ENCODE peak calls at places on chromosomes 3 and 15, in four cellular contexts. B, P, H and F are unnamed samples.

GRCh38 chr15:79896131-79896633 is 632 bp downstream of the MTHFS start:
- DNase-seq in H (no peak), P (no peak), B (no peak), F (no peak)

GRCh38 chr15:51229907-51230328 is 108.5 kb downstream of the CYP19A1 start:
- DNase-seq in P (peak; percentile 27), B (no peak), H (no peak), F (peak; percentile 80)

GRCh38 chr3:154783053-154784037 is 296.8 kb upstream of the MME start:
- DNase-seq in B (no peak), P (no peak), H (no peak), F (no peak)

GRCh38 chr3:133880287-133880686 is 15.4 kb downstream of the RAB6B start:
- DNase-seq in H (peak; percentile 15), P (no peak), B (no peak), F (no peak)

GRCh38 chr3:21226086-21226485 is 524.9 kb downstream of the ZNF385D start:
- DNase-seq in H (no peak), P (no peak), B (no peak), F (no peak)

GRCh38 chr3:142987080-142987700 is 14.2 kb upstream of the U2SURP start:
- DNase-seq in B (no peak), H (no peak), P (peak; percentile 55), F (peak; percentile 30)

GRCh38 chr15:39919740-39920509 is at the start of gene GPR176:
- DNase-seq in H (peak; percentile 64), B (peak; percentile 75), P (peak; percentile 84), F (peak; percentile 77)

GRCh38 chr3:186789554-186790260 is 6.3 kb downstream of the EIF4A2 start:
- DNase-seq in P (peak; percentile 22), B (no peak), H (no peak), F (no peak)

GRCh38 chr3:188362405-188362831 is 208.5 kb downstream of the LPP start:
- DNase-seq in P (peak; percentile 69), H (no peak), B (no peak), F (peak; percentile 27)

GRCh38 chr15:58146734-58147133 is 8.6 kb downstream of the AQP9 start:
- DNase-seq in H (no peak), B (no peak), P (no peak), F (peak; percentile 5)

GRCh38 chr3:100042144-100042543 is 72.2 kb downstream of the FILIP1L start:
- DNase-seq in B (no peak), P (peak; percentile 93), H (no peak), F (no peak)

GRCh38 chr3:130345487-130346079 is at the start of gene COL6A5:
- DNase-seq in H (peak; percentile 61), P (no peak), B (peak; percentile 59), F (peak; percentile 15)

GRCh38 chr15:74615313-74616019 is at the start of gene CLK3:
- DNase-seq in P (peak; percentile 89), H (peak; percentile 95), B (peak; percentile 98), F (peak; percentile 97)

GRCh38 chr3:143135150-143135549 is 15.6 kb downstream of the CHST2 start:
- DNase-seq in P (peak; percentile 95), B (no peak), H (no peak), F (peak; percentile 27)

GRCh38 chr15:65303687-65304392 is 637 bp upstream of the RNU5B-1 start:
- DNase-seq in B (no peak), H (peak; percentile 64), P (peak; percentile 43), F (peak; percentile 94)

GRCh38 chr3:50222169-50222528 is 13.9 kb upstream of the GNAI2 start:
- DNase-seq in P (no peak), B (no peak), H (no peak), F (no peak)

GRCh38 chr3:152279474-152279873 is 10.7 kb downstream of the MBNL1 start:
- DNase-seq in B (no peak), H (no peak), P (no peak), F (no peak)

GRCh38 chr15:96851613-96852012 is 521.1 kb downstream of the NR2F2 start:
- DNase-seq in P (peak; percentile 12), H (no peak), B (no peak), F (no peak)

GRCh38 chr15:29571728-29572454 is 250.4 kb downstream of the TJP1 start:
- DNase-seq in B (no peak), P (no peak), H (no peak), F (peak; percentile 44)

GRCh38 chr15:29570121-29570930 is 251.9 kb downstream of the TJP1 start:
- DNase-seq in H (no peak), B (peak; percentile 70), P (no peak), F (peak; percentile 54)

GRCh38 chr15:29568840-29569532 is 253.3 kb downstream of the TJP1 start:
- DNase-seq in P (no peak), H (peak; percentile 55), B (no peak), F (peak; percentile 66)

GRCh38 chr15:29569533-29570092 is 252.7 kb downstream of the TJP1 start:
- DNase-seq in B (peak; percentile 70), P (no peak), H (peak; percentile 53), F (peak; percentile 18)

DNA sequence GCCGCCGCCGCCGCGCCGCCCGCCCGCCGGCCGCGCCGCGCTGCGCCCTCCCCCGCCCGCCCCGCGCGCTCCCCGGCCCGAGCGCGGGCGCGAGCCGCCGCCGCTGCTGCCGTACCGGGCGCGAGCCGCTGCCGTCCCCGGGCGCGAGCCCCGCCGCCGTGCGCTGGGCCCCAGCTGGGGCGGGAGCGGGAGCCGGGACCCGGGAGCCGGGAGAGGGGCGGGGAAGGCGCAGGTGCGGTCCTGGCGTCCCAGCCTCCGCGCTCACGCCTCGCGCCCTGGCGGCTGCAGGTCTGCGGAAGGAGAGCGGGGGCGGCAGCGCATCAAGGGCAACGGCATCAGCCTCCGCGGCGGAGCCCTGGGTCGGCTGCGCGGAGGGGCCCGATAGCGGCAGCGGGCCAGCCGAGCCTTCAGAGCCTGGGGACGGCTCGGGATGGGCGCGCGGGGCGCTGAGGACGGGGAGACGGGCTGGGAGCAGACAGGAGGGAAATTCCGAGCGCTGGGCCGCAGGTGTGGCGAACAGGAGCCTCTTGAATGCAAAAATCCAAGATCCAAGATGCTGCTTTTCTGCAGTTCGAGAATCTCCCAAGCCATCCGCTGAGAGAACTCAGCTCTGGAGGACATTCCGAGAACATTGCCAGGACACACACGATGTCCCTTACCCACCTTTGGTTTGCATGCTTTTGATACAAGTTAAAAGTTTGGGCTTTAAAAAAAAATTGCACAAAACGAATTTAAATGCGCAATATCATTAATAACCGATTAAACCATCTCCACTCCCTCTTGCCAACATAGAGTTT is 251.1 kb downstream of the TJP1 start:
- DNase-seq in H (peak; percentile 69), B (peak; percentile 84), P (no peak), F (peak; percentile 77)
- H3K56ac ChIP-seq in H (no peak overlapping the region), B (peak overlapping the region; percentile 12), P (no peak overlapping the region), F (peak overlapping the region; percentile 67)

GRCh38 chr3:127587876-127588275 is 2.7 kb downstream of the TPRA1 start:
- DNase-seq in H (no peak), B (no peak), P (no peak), F (no peak)
- H3K4me2 ChIP-seq in H (no peak overlapping the region), B (no peak overlapping the region), P (no peak overlapping the region), F (no peak overlapping the region)

GRCh38 chr3:171169443-171169842 is 142.9 kb upstream of the SLC2A2 start:
- DNase-seq in B (no peak), H (no peak), P (no peak), F (no peak)

GRCh38 chr3:171165986-171166385 is 139.5 kb upstream of the SLC2A2 start:
- DNase-seq in P (no peak), H (no peak), B (no peak), F (no peak)

GRCh38 chr3:171168551-171168950 is 142.0 kb upstream of the SLC2A2 start:
- DNase-seq in B (no peak), H (no peak), P (no peak), F (no peak)

GRCh38 chr3:171169866-171170265 is 143.3 kb upstream of the SLC2A2 start:
- DNase-seq in P (no peak), B (no peak), H (no peak), F (no peak)

DNA sequence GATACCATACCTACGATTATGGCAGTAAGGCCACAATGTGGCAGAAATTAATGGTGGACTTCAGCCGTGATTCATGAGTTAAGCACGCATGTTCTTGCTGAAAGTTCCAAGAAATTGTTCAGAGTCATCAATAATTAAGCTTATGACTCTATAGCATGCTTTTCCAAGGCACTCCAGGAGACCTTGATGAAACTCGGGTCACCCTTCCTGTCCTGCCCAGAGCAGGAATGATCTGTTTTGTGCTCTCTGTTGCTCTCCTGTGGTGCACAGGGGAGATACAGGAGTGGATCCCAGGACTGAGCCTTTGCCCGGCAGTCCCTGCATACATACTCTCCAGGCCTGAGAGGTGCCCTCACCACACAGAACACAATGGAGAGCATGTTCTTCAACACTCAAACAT is 141.6 kb upstream of the SLC2A2 start:
- DNase-seq in P (peak; percentile 22), B (no peak), H (peak; percentile 57), F (peak; percentile 83)
- H3K56ac ChIP-seq in P (no peak overlapping the region), B (no peak overlapping the region), H (no peak overlapping the region), F (no peak overlapping the region)

GRCh38 chr3:172051310-172051956 is 12.1 kb downstream of the FNDC3B start:
- DNase-seq in P (no peak), B (no peak), H (no peak), F (no peak)

GRCh38 chr3:172051957-172052354 is 12.6 kb downstream of the FNDC3B start:
- DNase-seq in P (no peak), B (no peak), H (no peak), F (no peak)

GRCh38 chr3:172054115-172054764 is 14.9 kb downstream of the FNDC3B start:
- DNase-seq in B (no peak), P (no peak), H (no peak), F (no peak)

GRCh38 chr3:172048599-172048998 is 9.2 kb downstream of the FNDC3B start:
- DNase-seq in P (no peak), B (no peak), H (no peak), F (no peak)

DNA sequence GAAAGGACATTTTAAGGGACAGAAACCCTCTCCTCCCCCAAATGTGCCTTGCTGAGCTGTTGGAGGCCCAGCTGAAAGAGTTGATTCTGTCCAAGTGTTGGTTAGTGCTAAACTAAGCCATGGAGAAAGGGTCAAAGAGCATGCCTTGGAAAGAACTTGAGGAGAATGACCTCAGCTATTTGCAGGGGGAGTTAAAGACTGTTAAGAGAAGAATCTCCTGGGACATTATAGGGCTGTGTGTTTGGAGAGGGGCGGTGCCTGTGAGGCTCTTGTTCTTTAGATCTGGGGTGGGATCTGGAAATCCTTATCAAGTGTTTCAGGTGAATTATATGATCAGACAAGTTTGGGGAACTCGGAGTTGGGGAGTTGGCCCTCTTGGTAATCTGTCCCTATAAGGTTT is 13.0 kb downstream of the FNDC3B start:
- DNase-seq in P (no peak), B (no peak), H (no peak), F (no peak)
- H3K4me2 ChIP-seq in P (no peak overlapping the region), B (no peak overlapping the region), H (no peak overlapping the region), F (no peak overlapping the region)

DNA sequence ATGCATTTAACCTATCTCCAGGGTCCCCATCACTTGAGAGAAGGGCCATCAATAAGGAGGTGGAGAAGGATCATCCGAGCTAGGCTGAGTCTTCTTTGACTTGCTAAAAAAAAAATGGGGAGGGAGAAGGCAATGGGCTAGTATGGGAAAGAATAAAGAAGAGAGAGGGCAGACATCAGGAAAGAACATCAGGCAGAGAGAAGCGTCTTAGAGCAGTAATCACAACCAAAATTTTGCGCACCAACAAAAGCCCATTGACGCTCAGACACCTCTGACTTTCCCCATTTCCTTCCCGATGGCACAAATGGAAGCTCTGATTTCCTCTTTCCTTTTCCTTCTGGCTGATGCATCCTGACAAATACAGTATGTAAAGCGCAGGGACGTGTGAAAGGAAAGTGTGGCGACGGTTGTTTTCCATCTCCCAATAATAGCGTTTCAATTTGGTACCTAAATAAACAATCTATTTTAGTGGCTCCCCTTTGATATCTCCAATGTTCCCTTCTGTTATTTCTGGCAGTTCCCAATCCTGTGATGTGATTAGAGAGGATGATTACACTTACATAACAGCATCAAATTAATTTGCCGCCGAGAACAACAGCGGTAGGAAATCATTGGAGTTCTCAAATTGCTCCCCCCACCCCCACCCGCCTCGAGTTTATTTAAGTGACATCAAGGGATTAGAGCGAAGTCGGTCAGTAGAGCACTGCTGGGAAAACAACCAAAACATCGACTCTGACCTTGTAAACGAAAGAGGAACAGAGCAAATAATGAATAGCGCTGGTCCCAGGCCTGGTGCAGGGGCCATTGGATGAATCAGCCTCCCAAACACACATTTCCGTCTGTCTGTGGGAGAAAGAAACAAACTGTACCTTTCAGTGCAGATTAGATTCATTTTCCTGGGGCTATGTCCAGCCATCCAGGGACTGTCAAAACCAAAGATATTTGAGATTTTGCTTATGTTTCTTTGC is 273.3 kb upstream of the ICE2 start:
- DNase-seq in H (no peak), P (peak; percentile 85), B (no peak), F (no peak)
- H3K56ac ChIP-seq in H (no peak overlapping the region), P (no peak overlapping the region), B (no peak overlapping the region), F (no peak overlapping the region)